ENCODE peak calls at places on chromosomes 7 and 10, in five cellular contexts. V, Z, Y, B and L are unnamed samples.

GRCh38 chr10:48364659-48365405 is 58.4 kb downstream of the MAPK8 start:
- DNase-seq in V (no peak), Z (no peak), Y (no peak), B (no peak), L (no peak)

GRCh38 chr10:1687190-1687589 is 50.1 kb downstream of the ADARB2 start:
- DNase-seq in V (no peak), Z (no peak), Y (no peak), B (no peak), L (no peak)

GRCh38 chr7:106947244-106947728 is 82.2 kb downstream of the PIK3CG start:
- DNase-seq in V (peak; percentile 54), Z (no peak), Y (peak; percentile 66), B (peak; percentile 28), L (peak; percentile 45)

GRCh38 chr7:38169862-38170261 is 8.2 kb upstream of the STARD3NL start:
- DNase-seq in V (no peak), Z (no peak), Y (peak; percentile 38), B (peak; percentile 21), L (no peak)

GRCh38 chr7:130649004-130649790 is 19.4 kb downstream of the COPG2 start:
- DNase-seq in V (no peak), Z (no peak), Y (peak; percentile 27), B (peak; percentile 50), L (no peak)

GRCh38 chr7:20364815-20365214 is 34.1 kb downstream of the ITGB8 start:
- DNase-seq in V (no peak), Z (no peak), Y (no peak), B (no peak), L (no peak)

GRCh38 chr7:104156842-104157277 is 51.0 kb downstream of the ORC5 start:
- DNase-seq in V (peak; percentile 62), Z (no peak), Y (no peak), B (no peak), L (no peak)

GRCh38 chr10:50538473-50539398 is 85.0 kb downstream of the SGMS1 start:
- DNase-seq in V (no peak), Z (peak; percentile 58), Y (no peak), B (peak; percentile 49), L (no peak)

GRCh38 chr7:96179863-96180262 is 142.0 kb downstream of the SLC25A13 start:
- DNase-seq in V (no peak), Z (no peak), Y (no peak), B (no peak), L (no peak)

GRCh38 chr10:100875484-100876166 is 37.1 kb upstream of the SLF2 start:
- DNase-seq in V (no peak), Z (no peak), Y (no peak), B (no peak), L (no peak)

GRCh38 chr7:140676303-140676702 is 3.6 kb downstream of the ADCK2 start:
- DNase-seq in V (no peak), Z (no peak), Y (no peak), B (no peak), L (no peak)

GRCh38 chr10:73873843-73874215 is 526 bp downstream of the CAMK2G start:
- DNase-seq in V (no peak), Z (no peak), Y (no peak), B (no peak), L (no peak)

GRCh38 chr10:86217386-86218080 is 149.1 kb downstream of the GRID1 start:
- DNase-seq in V (no peak), Z (no peak), Y (no peak), B (no peak), L (no peak)

GRCh38 chr10:79241990-79242619 is 105.2 kb upstream of the PPIF start:
- DNase-seq in V (no peak), Z (peak; percentile 83), Y (peak; percentile 67), B (peak; percentile 80), L (no peak)

GRCh38 chr10:493391-494148 is 195.9 kb downstream of the DIP2C start:
- DNase-seq in V (no peak), Z (no peak), Y (no peak), B (no peak), L (no peak)

GRCh38 chr7:768881-769504 is 41.9 kb upstream of the PRKAR1B start:
- DNase-seq in V (no peak), Z (no peak), Y (peak; percentile 43), B (peak; percentile 16), L (peak; percentile 20)

GRCh38 chr10:69632516-69633199 is 2.6 kb downstream of the FAM241B start:
- DNase-seq in V (no peak), Z (no peak), Y (no peak), B (no peak), L (no peak)

GRCh38 chr10:128173383-128173782 is 47.2 kb upstream of the MKI67 start:
- DNase-seq in V (no peak), Z (no peak), Y (no peak), B (no peak), L (no peak)

GRCh38 chr7:13991791-13992620 is 2.5 kb upstream of the ETV1 start:
- DNase-seq in V (no peak), Z (no peak), Y (no peak), B (no peak), L (no peak)

GRCh38 chr10:73817826-73818225 is 6.4 kb upstream of the NDST2 start:
- DNase-seq in V (no peak), Z (no peak), Y (no peak), B (no peak), L (no peak)

GRCh38 chr7:510782-511281 is 8.8 kb downstream of the PDGFA start:
- DNase-seq in V (no peak), Z (no peak), Y (no peak), B (no peak), L (no peak)

GRCh38 chr7:95549818-95550529 is 46.3 kb downstream of the PDK4 start:
- DNase-seq in V (peak; percentile 47), Z (no peak), Y (peak; percentile 91), B (no peak), L (peak; percentile 96)

GRCh38 chr10:87660484-87661133 is 931 bp downstream of the PAPSS2 start:
- DNase-seq in V (no peak), Z (no peak), Y (peak; percentile 81), B (no peak), L (peak; percentile 54)

GRCh38 chr10:30413996-30414576 is 19.9 kb upstream of the MAP3K8 start:
- DNase-seq in V (no peak), Z (peak; percentile 17), Y (peak; percentile 36), B (no peak), L (peak; percentile 61)

GRCh38 chr10:127991543-127992255 is 84.8 kb downstream of the PTPRE start:
- DNase-seq in V (no peak), Z (no peak), Y (no peak), B (no peak), L (no peak)

GRCh38 chr10:119491941-119492340 is 50.6 kb downstream of the RGS10 start:
- DNase-seq in V (no peak), Z (no peak), Y (no peak), B (no peak), L (no peak)

GRCh38 chr7:104900525-104900924 is 113.5 kb upstream of the KMT2E start:
- DNase-seq in V (no peak), Z (no peak), Y (no peak), B (no peak), L (no peak)

GRCh38 chr10:123995461-123996131 is 97.8 kb downstream of the CHST15 start:
- DNase-seq in V (no peak), Z (peak; percentile 60), Y (peak; percentile 54), B (peak; percentile 28), L (peak; percentile 43)

GRCh38 chr7:118995395-118995794 is 770.9 kb downstream of the ANKRD7 start:
- DNase-seq in V (no peak), Z (no peak), Y (no peak), B (no peak), L (no peak)

GRCh38 chr10:83427101-83427500 is 712.2 kb upstream of the GHITM start:
- DNase-seq in V (no peak), Z (no peak), Y (no peak), B (no peak), L (no peak)

GRCh38 chr7:31443457-31443856 is 70.4 kb upstream of the ITPRID1 start:
- DNase-seq in V (peak; percentile 79), Z (no peak), Y (no peak), B (no peak), L (no peak)

GRCh38 chr10:61821153-61821552 is 80.3 kb upstream of the ARID5B start:
- DNase-seq in V (no peak), Z (no peak), Y (no peak), B (no peak), L (no peak)

GRCh38 chr10:38118072-38118807 is 24.1 kb downstream of the ZNF37A start:
- DNase-seq in V (no peak), Z (no peak), Y (no peak), B (no peak), L (no peak)

GRCh38 chr10:103936022-103936421 is 18.0 kb upstream of the STN1 start:
- DNase-seq in V (no peak), Z (no peak), Y (no peak), B (no peak), L (no peak)

GRCh38 chr10:75404335-75405200 is 3.0 kb upstream of the ZNF503 start:
- DNase-seq in V (peak; percentile 22), Z (peak; percentile 56), Y (peak; percentile 69), B (peak; percentile 14), L (peak; percentile 24)

GRCh38 chr7:88357295-88357694 is 50.6 kb upstream of the STEAP4 start:
- DNase-seq in V (no peak), Z (no peak), Y (peak; percentile 58), B (no peak), L (no peak)